ENCODE peak calls at places on chromosomes 4 and X, in five cellular contexts. R is BJ, Z is RPMI7951, X is MM.1S, C is hypothalamus. Q is an unnamed sample.

GRCh38 chr4:106409901-106410889 is 41.6 kb upstream of the GIMD1 start:
- DNase-seq in R (no peak), Z (peak), X (no peak), C (no peak), Q (no peak)

GRCh38 chrX:141439651-141440050 is 144.9 kb downstream of the SPANXA1 start:
- DNase-seq in R (no peak), Z (no peak), X (no peak), C (no peak), Q (no peak)

GRCh38 chr4:47704693-47705325 is 133.1 kb downstream of the CORIN start:
- DNase-seq in R (no peak), Z (peak), X (peak), C (no peak), Q (no peak)

GRCh38 chrX:8126092-8126491 is 45.0 kb downstream of the VCX2 start:
- DNase-seq in R (no peak), Z (no peak), X (no peak), C (no peak), Q (no peak)

GRCh38 chrX:101415180-101416130 is 7.4 kb downstream of the HNRNPH2 start:
- DNase-seq in R (no peak), Z (peak), X (peak), C (peak), Q (no peak)

GRCh38 chr4:100169796-100170485 is 20.3 kb downstream of the DDIT4L start:
- DNase-seq in R (no peak), Z (no peak), X (no peak), C (no peak), Q (no peak)

GRCh38 chr4:27861381-27861787 is 1000.7 kb downstream of the STIM2 start:
- DNase-seq in R (no peak), Z (peak), X (peak), C (no peak), Q (no peak)

GRCh38 chr4:1339489-1339888 is 7.5 kb upstream of the UVSSA start:
- DNase-seq in R (no peak), Z (no peak), X (peak), C (no peak), Q (peak)

GRCh38 chrX:119736206-119736764 is 22.1 kb upstream of the SOWAHD start:
- DNase-seq in R (no peak), Z (no peak), X (no peak), C (no peak), Q (peak)

GRCh38 chr4:30605616-30606015 is 114.6 kb upstream of the PCDH7 start:
- DNase-seq in R (no peak), Z (peak), X (no peak), C (no peak), Q (no peak)

GRCh38 chr4:94428884-94429283 is 22.9 kb upstream of the PDLIM5 start:
- DNase-seq in R (no peak), Z (no peak), X (no peak), C (no peak), Q (no peak)

GRCh38 chrX:15469613-15470012 is 23.5 kb downstream of the PIR start:
- DNase-seq in R (no peak), Z (no peak), X (no peak), C (no peak), Q (no peak)

GRCh38 chr4:187209921-187210613 is 486.4 kb upstream of the FAT1 start:
- DNase-seq in R (peak), Z (peak), X (no peak), C (peak), Q (no peak)

GRCh38 chr4:100738388-100739165 is 220.8 kb upstream of the EMCN start:
- DNase-seq in R (peak), Z (peak), X (no peak), C (no peak), Q (no peak)

GRCh38 chr4:162245051-162245450 is 81.3 kb upstream of the FSTL5 start:
- DNase-seq in R (no peak), Z (no peak), X (no peak), C (no peak), Q (no peak)

GRCh38 chr4:95285797-95286196 is 263.0 kb downstream of the UNC5C start:
- DNase-seq in R (no peak), Z (no peak), X (no peak), C (no peak), Q (no peak)

GRCh38 chr4:133147922-133148689 is 988 bp upstream of the PCDH10 start:
- DNase-seq in R (no peak), Z (peak), X (no peak), C (peak), Q (peak)

GRCh38 chrX:34365482-34365881 is 233.4 kb upstream of the FAM47A start:
- DNase-seq in R (no peak), Z (no peak), X (no peak), C (no peak), Q (no peak)

GRCh38 chrX:132481449-132481848 is 7.4 kb downstream of the MBNL3 start:
- DNase-seq in R (no peak), Z (no peak), X (peak), C (no peak), Q (no peak)